ENCODE peak calls at places on chromosome 12, in ten cellular contexts. I is tibial nerve, R is IMR-90, F is lower leg skin, S is GM12891, V is A549, Y is heart left ventricle, H is HCT116, M is GM12892, P is esophagus muscularis mucosa. X is an unnamed sample.

GRCh38 chr12:123121670-123122069 is 29.2 kb downstream of the PITPNM2 start:
- DNase-seq in I (no peak), R (no peak), F (no peak), S (no peak), V (no peak), Y (no peak), H (no peak), M (no peak), P (no peak), X (no peak)

GRCh38 chr12:115873416-115874082 is 403.9 kb downstream of the MED13L start:
- DNase-seq in I (no peak), R (no peak), F (no peak), S (no peak), V (no peak), Y (no peak), H (no peak), M (no peak), P (no peak), X (no peak)

GRCh38 chr12:52824741-52825410 is 9.2 kb downstream of the KRT79 start:
- DNase-seq in I (no peak), R (no peak), F (no peak), S (no peak), V (no peak), Y (no peak), H (no peak), M (no peak), P (no peak), X (no peak)

GRCh38 chr12:106149096-106149784 is 10.5 kb upstream of the NUAK1 start:
- DNase-seq in I (no peak), R (peak; percentile 18), F (no peak), S (no peak), V (peak; percentile 58), Y (no peak), H (peak; percentile 33), M (no peak), P (no peak), X (no peak)

GRCh38 chr12:10584415-10584814 is 29.0 kb downstream of the MAGOHB start:
- DNase-seq in I (no peak), R (peak; percentile 27), F (no peak), S (no peak), V (no peak), Y (no peak), H (no peak), M (no peak), P (no peak), X (no peak)

GRCh38 chr12:94134226-94134795 is 14.1 kb upstream of the PLXNC1 start:
- DNase-seq in I (peak; percentile 7), R (peak; percentile 62), F (no peak), S (no peak), V (peak; percentile 71), Y (no peak), H (peak; percentile 61), M (no peak), P (no peak), X (no peak)

GRCh38 chr12:52566847-52567291 is 6.8 kb downstream of the KRT74 start:
- DNase-seq in I (no peak), R (no peak), F (no peak), S (no peak), V (no peak), Y (peak; percentile 76), H (no peak), M (no peak), P (no peak), X (no peak)

GRCh38 chr12:113140706-113141105 is 5.1 kb upstream of the RASAL1 start:
- DNase-seq in I (no peak), R (no peak), F (no peak), S (no peak), V (no peak), Y (peak; percentile 12), H (no peak), M (no peak), P (no peak), X (no peak)

DNA sequence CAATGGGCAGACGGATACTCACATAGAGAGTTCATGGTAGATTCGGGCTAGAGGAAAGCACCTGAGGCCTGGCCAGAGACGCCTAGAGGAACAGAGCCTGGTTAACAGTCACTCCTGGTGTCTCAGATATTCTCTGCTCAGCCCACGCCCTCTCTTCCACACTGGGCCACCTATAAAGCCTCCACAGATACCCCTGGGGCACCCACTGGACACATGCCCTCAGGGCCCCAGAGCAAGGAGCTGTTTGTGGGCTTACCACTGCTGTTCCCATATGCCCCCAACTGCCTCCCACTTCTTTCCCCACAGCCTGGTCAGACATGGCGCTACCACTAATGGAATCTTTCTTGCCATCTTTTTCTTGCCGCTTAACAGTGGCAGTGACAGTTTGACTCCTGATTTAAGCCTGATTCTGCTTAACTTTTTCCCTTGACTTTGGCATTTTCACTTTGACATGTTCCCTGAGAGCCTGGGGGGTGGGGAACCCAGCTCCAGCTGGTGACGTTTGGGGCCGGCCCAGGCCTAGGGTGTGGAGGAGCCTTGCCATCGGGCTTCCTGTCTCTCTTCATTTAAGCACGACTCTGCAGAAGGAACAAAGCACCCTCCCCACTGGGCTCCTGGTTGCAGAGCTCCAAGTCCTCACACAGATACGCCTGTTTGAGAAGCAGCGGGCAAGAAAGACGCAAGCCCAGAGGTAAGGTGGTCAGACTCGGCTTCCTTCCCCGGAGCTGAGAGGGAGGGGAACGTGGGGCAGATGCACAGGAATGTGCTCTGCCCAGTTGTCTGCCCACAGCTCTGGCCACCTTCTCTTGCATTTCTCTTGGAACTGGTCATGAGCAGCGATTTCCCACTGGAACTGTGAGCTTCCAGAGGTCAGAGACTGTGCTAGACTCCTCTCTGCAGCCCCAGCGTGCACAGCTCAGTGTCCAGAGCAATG is at the start of gene CD4:
- DNase-seq in I (no peak), R (no peak), F (peak; percentile 94), S (no peak), V (no peak), Y (peak; percentile 63), H (no peak), M (no peak), P (no peak), X (no peak)
- TF ChIP-seq POLR2A in I (no peak), R (no peak), F (no peak), S (peak; percentile 48), V (no peak), Y (no peak), H (no peak), M (no peak), P (no peak), X (no peak)

DNA sequence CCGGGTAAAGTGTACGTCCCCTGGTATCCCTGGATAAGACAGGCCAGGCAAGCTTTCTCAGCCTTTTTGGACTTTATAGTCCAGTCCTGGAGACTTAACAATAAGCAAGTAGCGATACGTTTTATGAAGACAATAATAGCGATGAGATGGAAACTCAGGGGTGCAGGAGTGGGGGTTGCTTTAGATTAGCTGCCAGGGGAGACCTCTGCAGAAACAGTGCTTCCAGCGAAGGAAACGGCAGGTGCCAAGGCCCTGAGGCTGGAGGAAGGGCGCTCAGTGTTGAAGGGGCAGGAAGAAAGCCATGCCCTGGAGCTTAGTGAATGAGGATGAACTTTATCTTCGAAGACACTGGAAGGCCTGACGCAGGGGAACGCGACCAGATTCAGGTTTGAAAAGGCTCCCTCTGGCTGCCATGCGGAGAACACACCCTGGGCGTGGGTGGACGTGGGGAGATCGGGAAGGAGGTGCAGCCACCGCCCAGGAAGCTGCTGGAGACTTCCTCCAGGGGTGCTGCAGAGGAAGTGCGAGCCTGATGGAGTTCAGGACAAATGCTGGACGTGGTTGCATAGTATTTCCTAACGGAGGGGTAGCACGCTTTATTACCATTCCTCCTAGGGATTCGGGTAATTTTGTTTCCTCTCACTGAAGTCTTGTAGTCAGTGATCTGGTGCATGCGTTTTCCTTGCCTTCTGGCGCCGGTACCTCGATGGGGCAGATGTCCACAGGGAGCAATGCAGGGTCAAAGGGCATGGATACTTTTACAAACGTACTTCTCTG is 26.1 kb upstream of the UBC start:
- DNase-seq in I (peak; percentile 89), R (peak; percentile 87), F (peak; percentile 98), S (no peak), V (peak; percentile 75), Y (peak; percentile 94), H (peak; percentile 86), M (no peak), P (peak; percentile 98), X (peak; percentile 89)
- TF ChIP-seq POLR2A in I (no peak), R (no peak), F (no peak), S (peak; percentile 46), V (peak; percentile 53), Y (no peak), H (no peak), M (peak; percentile 58), P (no peak), X (no peak)

DNA sequence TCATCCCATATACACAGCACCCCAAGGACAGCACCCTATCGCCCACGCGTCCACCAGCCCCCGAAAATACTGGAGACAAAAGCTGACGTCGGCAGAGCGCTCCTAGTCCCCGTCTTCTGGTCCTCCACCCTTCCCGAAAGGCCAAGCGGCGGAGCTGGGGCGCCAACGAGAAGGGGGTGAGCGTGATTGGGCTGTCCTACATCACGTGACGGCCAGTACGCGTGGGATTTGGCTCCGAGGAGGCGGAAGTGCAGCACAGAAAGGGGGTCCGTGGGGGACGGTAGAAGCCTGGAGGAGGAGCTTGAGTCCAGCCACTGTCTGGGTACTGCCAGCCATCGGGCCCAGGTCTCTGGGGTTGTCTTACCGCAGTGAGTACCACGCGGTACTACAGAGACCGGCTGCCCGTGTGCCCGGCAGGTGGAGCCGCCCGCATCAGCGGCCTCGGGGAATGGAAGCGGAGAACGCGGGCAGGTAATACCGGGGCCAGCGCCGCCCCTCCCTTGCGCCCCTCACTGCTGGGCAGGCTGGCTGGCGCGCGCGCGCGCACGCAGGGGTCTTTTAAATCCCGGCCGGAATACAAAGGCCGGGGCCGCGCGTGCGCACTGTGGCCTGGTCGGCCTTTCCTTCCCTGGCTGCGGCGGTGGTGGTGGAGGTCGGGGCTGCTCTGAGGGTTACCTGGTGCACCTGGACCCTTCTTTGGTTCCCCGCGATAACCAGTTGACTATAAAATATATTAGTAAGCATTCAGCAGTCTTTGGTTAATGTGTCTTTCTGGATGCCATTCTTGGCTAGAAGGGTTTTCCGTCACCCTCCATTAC is at the start of gene TDG:
- DNase-seq in I (peak; percentile 98), R (peak; percentile 99), F (peak; percentile 100), S (peak; percentile 85), V (peak; percentile 95), Y (peak; percentile 99), H (peak; percentile 98), M (peak; percentile 88), P (peak; percentile 99), X (peak; percentile 98)
- TF ChIP-seq POLR2A in I (peak; percentile 77), R (peak; percentile 89), F (no peak), S (peak; percentile 92), V (peak; percentile 71), Y (peak; percentile 4), H (peak; percentile 90), M (peak; percentile 93), P (peak; percentile 64), X (no peak)

GRCh38 chr12:49568442-49568776 is 467 bp upstream of the MCRS1 start:
- DNase-seq in I (no peak), R (no peak), F (no peak), S (no peak), V (no peak), Y (no peak), H (no peak), M (no peak), P (no peak), X (no peak)

GRCh38 chr12:49566361-49566760 is 1.6 kb downstream of the MCRS1 start:
- DNase-seq in I (no peak), R (no peak), F (no peak), S (no peak), V (no peak), Y (no peak), H (no peak), M (no peak), P (no peak), X (no peak)

GRCh38 chr12:49567302-49567610 is 686 bp downstream of the MCRS1 start:
- DNase-seq in I (no peak), R (no peak), F (no peak), S (no peak), V (no peak), Y (no peak), H (no peak), M (no peak), P (no peak), X (no peak)

GRCh38 chr12:49565956-49566265 is 2.0 kb downstream of the MCRS1 start:
- DNase-seq in I (no peak), R (no peak), F (no peak), S (no peak), V (no peak), Y (no peak), H (no peak), M (no peak), P (no peak), X (no peak)

GRCh38 chr12:49567611-49568441 is at the start of gene MCRS1:
- DNase-seq in I (peak; percentile 90), R (peak; percentile 89), F (peak; percentile 97), S (peak; percentile 90), V (peak; percentile 99), Y (peak; percentile 88), H (peak; percentile 86), M (peak; percentile 95), P (peak; percentile 96), X (peak; percentile 92)
- TF ChIP-seq POLR2A in I (no peak), R (peak; percentile 96), F (no peak), S (peak; percentile 97), V (peak; percentile 63), Y (no peak), H (peak; percentile 81), M (peak; percentile 97), P (no peak), X (no peak)